ENCODE peak calls at places on chromosome X, in five cellular contexts. One of them, this sample, is unnamed.

GRCh38 chrX:2342281-2342688 is 158.5 kb downstream of the DHRSX start:
- DNase-seq in adrenal gland: no peak
- DNase-seq in astrocyte: peak; percentile 36
- DNase-seq in colonic mucosa: no peak
- DNase-seq in CD8-positive, alpha-beta memory T cell: no peak
- DNase-seq in this sample: no peak

GRCh38 chrX:13597928-13598327 is 28.5 kb downstream of the EGFL6 start:
- DNase-seq in astrocyte: peak; percentile 3
- DNase-seq in CD8-positive, alpha-beta memory T cell: no peak
- DNase-seq in colonic mucosa: no peak
- DNase-seq in adrenal gland: no peak
- DNase-seq in this sample: no peak

GRCh38 chrX:94633237-94633636 is 959.2 kb downstream of the FAM133A start:
- DNase-seq in astrocyte: no peak
- DNase-seq in adrenal gland: no peak
- DNase-seq in CD8-positive, alpha-beta memory T cell: no peak
- DNase-seq in colonic mucosa: no peak
- DNase-seq in this sample: no peak

GRCh38 chrX:15790766-15791380 is 589 bp downstream of the ZRSR2 start:
- DNase-seq in adrenal gland: no peak
- DNase-seq in colonic mucosa: no peak
- DNase-seq in astrocyte: no peak
- DNase-seq in CD8-positive, alpha-beta memory T cell: no peak
- DNase-seq in this sample: no peak

GRCh38 chrX:47687249-47687648 is 28.3 kb upstream of the UXT start:
- DNase-seq in CD8-positive, alpha-beta memory T cell: no peak
- DNase-seq in colonic mucosa: no peak
- DNase-seq in astrocyte: no peak
- DNase-seq in adrenal gland: no peak
- DNase-seq in this sample: no peak

GRCh38 chrX:128759745-128760144 is 707.5 kb upstream of the ACTRT1 start:
- DNase-seq in astrocyte: no peak
- DNase-seq in CD8-positive, alpha-beta memory T cell: no peak
- DNase-seq in adrenal gland: no peak
- DNase-seq in colonic mucosa: no peak
- DNase-seq in this sample: no peak

GRCh38 chrX:6026484-6026883 is 202.2 kb downstream of the NLGN4X start:
- DNase-seq in adrenal gland: no peak
- DNase-seq in astrocyte: no peak
- DNase-seq in CD8-positive, alpha-beta memory T cell: no peak
- DNase-seq in colonic mucosa: no peak
- DNase-seq in this sample: no peak

GRCh38 chrX:15853586-15854079 is 980 bp downstream of the AP1S2 start:
- DNase-seq in colonic mucosa: no peak
- DNase-seq in CD8-positive, alpha-beta memory T cell: no peak
- DNase-seq in astrocyte: no peak
- DNase-seq in adrenal gland: no peak
- DNase-seq in this sample: no peak

GRCh38 chrX:152869972-152870371 is 27.9 kb upstream of the ZNF185 start:
- DNase-seq in astrocyte: no peak
- DNase-seq in colonic mucosa: no peak
- DNase-seq in adrenal gland: no peak
- DNase-seq in CD8-positive, alpha-beta memory T cell: no peak
- DNase-seq in this sample: no peak

GRCh38 chrX:42976729-42977366 is 198.9 kb upstream of the PPP1R2C start:
- DNase-seq in CD8-positive, alpha-beta memory T cell: no peak
- DNase-seq in colonic mucosa: peak; percentile 35
- DNase-seq in adrenal gland: no peak
- DNase-seq in astrocyte: peak; percentile 2
- DNase-seq in this sample: no peak
- H3K27ac ChIP-seq in CD8-positive, alpha-beta memory T cell: no peak overlapping the region
- H3K27ac ChIP-seq in colonic mucosa: peak overlapping the region; percentile 18
- H3K27ac ChIP-seq in adrenal gland: no peak overlapping the region
- H3K27ac ChIP-seq in astrocyte: no peak overlapping the region
- H3K27ac ChIP-seq in this sample: peak overlapping the region; percentile 14

DNA sequence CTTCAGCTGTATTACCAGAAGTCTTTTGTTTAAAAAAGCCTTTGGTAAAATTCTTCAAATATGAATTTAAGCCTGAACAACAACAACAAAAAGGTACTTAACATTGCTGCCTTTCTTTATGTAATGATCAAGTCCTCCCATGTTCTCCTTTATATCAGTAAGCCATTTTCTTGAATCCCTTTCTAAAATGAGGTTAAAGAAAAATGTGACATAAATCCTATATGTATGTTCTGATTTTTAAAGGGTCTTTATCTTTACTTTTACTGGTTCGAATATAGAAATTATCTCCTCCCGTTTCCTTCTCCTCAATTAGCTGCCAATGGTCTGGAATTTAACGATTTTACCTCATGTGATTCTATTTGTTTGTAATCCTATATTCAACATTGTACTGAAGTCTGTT is 522.8 kb downstream of the IL1RAPL1 start:
- DNase-seq in CD8-positive, alpha-beta memory T cell: no peak
- DNase-seq in colonic mucosa: no peak
- DNase-seq in astrocyte: no peak
- DNase-seq in adrenal gland: no peak
- DNase-seq in this sample: no peak
- H3K27ac ChIP-seq in CD8-positive, alpha-beta memory T cell: no peak overlapping the region
- H3K27ac ChIP-seq in colonic mucosa: no peak overlapping the region
- H3K27ac ChIP-seq in astrocyte: no peak overlapping the region
- H3K27ac ChIP-seq in adrenal gland: no peak overlapping the region
- H3K27ac ChIP-seq in this sample: no peak overlapping the region

GRCh38 chrX:135973025-135973547 is 702 bp downstream of the MMGT1 start:
- DNase-seq in colonic mucosa: peak; percentile 38
- DNase-seq in CD8-positive, alpha-beta memory T cell: no peak
- DNase-seq in astrocyte: no peak
- DNase-seq in adrenal gland: peak; percentile 22
- DNase-seq in this sample: no peak

GRCh38 chrX:135977611-135978010 is 3.8 kb upstream of the MMGT1 start:
- DNase-seq in colonic mucosa: no peak
- DNase-seq in CD8-positive, alpha-beta memory T cell: no peak
- DNase-seq in astrocyte: peak; percentile 37
- DNase-seq in adrenal gland: no peak
- DNase-seq in this sample: peak; percentile 46

GRCh38 chrX:135975421-135975820 is 1.6 kb upstream of the MMGT1 start:
- DNase-seq in CD8-positive, alpha-beta memory T cell: no peak
- DNase-seq in astrocyte: no peak
- DNase-seq in colonic mucosa: no peak
- DNase-seq in adrenal gland: no peak
- DNase-seq in this sample: no peak

GRCh38 chrX:135973548-135974278 is at the start of gene MMGT1:
- DNase-seq in colonic mucosa: peak; percentile 81
- DNase-seq in CD8-positive, alpha-beta memory T cell: peak; percentile 69
- DNase-seq in astrocyte: peak; percentile 68
- DNase-seq in adrenal gland: peak; percentile 84
- DNase-seq in this sample: peak; percentile 37

GRCh38 chrX:135974279-135974856 is 580 bp upstream of the MMGT1 start:
- DNase-seq in CD8-positive, alpha-beta memory T cell: peak; percentile 63
- DNase-seq in adrenal gland: peak; percentile 75
- DNase-seq in colonic mucosa: peak; percentile 72
- DNase-seq in astrocyte: peak; percentile 22
- DNase-seq in this sample: no peak
- H3K27ac ChIP-seq in CD8-positive, alpha-beta memory T cell: no peak overlapping the region
- H3K27ac ChIP-seq in adrenal gland: peak overlapping the region; percentile 26
- H3K27ac ChIP-seq in colonic mucosa: no peak overlapping the region
- H3K27ac ChIP-seq in astrocyte: no peak overlapping the region
- H3K27ac ChIP-seq in this sample: no peak overlapping the region

DNA sequence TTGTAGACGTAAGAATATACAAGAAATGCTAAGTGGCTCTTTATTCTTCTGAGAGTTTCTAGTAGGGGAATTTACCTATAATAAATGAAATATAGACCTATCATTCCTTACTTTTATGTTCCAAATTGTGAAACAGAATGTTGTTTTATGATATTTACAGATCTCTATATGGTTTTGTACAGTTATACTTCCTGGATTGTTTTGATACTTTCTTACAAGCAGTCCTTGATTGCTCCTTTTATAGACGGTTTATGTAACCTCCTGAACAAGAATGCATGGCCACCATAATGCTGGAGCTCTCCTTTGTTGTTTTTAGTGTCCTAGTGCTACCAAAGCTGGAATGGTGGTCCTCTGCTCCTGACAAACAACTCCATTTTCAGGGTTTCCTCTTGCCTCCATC is 91.7 kb upstream of the RPA4 start:
- DNase-seq in colonic mucosa: no peak
- DNase-seq in CD8-positive, alpha-beta memory T cell: no peak
- DNase-seq in astrocyte: no peak
- DNase-seq in adrenal gland: no peak
- DNase-seq in this sample: no peak
- H3K27ac ChIP-seq in colonic mucosa: no peak overlapping the region
- H3K27ac ChIP-seq in CD8-positive, alpha-beta memory T cell: no peak overlapping the region
- H3K27ac ChIP-seq in astrocyte: no peak overlapping the region
- H3K27ac ChIP-seq in adrenal gland: no peak overlapping the region
- H3K27ac ChIP-seq in this sample: no peak overlapping the region

DNA sequence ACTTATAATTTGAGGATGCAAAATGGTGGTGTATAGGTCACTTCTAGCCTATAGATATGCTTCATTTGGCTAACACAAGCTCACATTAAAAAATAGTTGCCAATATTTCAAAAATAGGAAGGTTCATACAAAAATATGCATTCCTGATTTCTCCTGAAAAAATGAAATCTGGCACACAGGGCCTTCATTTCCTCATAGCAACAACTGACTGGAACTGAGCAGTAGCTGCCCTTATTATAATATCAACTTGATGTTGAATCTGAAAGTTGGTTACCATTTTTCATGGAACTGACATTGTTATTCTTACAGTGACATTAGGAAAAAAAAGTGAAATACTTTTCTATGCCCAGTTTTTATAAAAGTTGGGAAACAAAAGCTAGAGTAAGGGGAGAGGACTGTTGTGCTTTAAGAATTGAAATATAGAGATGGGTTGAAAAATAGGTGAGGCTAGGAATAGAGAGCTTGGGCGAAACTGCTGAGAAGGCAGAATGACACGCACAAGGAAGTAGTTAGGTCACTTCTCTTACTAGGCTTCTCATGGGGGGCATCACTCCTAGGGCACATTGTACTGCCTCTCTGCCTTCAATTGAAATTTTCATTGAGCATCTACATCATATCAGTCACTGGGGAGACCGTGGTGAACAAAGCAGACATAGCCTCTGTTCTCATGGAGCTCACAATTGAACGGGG is 43.1 kb upstream of the C1GALT1C1 start:
- DNase-seq in astrocyte: no peak
- DNase-seq in colonic mucosa: no peak
- DNase-seq in adrenal gland: no peak
- DNase-seq in CD8-positive, alpha-beta memory T cell: no peak
- DNase-seq in this sample: no peak
- H3K27ac ChIP-seq in astrocyte: peak overlapping the region; percentile 55
- H3K27ac ChIP-seq in colonic mucosa: no peak overlapping the region
- H3K27ac ChIP-seq in adrenal gland: peak overlapping the region; percentile 80
- H3K27ac ChIP-seq in CD8-positive, alpha-beta memory T cell: no peak overlapping the region
- H3K27ac ChIP-seq in this sample: no peak overlapping the region

GRCh38 chrX:101550825-101551767 is 749 bp downstream of the ARMCX1 start:
- DNase-seq in astrocyte: peak; percentile 20
- DNase-seq in colonic mucosa: peak; percentile 51
- DNase-seq in adrenal gland: peak; percentile 71
- DNase-seq in CD8-positive, alpha-beta memory T cell: no peak
- DNase-seq in this sample: no peak
- H3K27ac ChIP-seq in astrocyte: peak overlapping the region; percentile 93
- H3K27ac ChIP-seq in colonic mucosa: peak overlapping the region; percentile 53
- H3K27ac ChIP-seq in adrenal gland: peak overlapping the region; percentile 93
- H3K27ac ChIP-seq in CD8-positive, alpha-beta memory T cell: no peak overlapping the region
- H3K27ac ChIP-seq in this sample: peak overlapping the region; percentile 32

This sample was measured in epithelial cell of prostate.